ENCODE peak calls at places on chromosomes 5 and 9, in eight cellular contexts. L is mammary epithelial cell; Q is uterus; E is HCT116; M is activated T-cell treated with anti-CD3 and anti-CD28 coated beads for 48 hours; N is small intestine; X is stimulated activated CD8-positive, alpha-beta memory T cell treated with anti-CD3 and anti-CD28 coated beads, Interleukin-15, amount 100 ng/mL, for 4 hours; K is T1000. R is an unnamed sample.

GRCh38 chr5:64074533-64074932 is 91.1 kb upstream of the RNF180 start:
- DNase-seq in K (no peak), L (peak), E (no peak), Q (no peak), M (no peak), X (no peak), N (peak), R (no peak)

GRCh38 chr5:14204785-14205321 is 61.7 kb downstream of the TRIO start:
- DNase-seq in X (no peak), L (peak), M (no peak), N (peak), Q (peak), K (no peak), E (no peak), R (peak)

GRCh38 chr5:126970517-126971017 is 59.8 kb downstream of the MARCHF3 start:
- DNase-seq in K (no peak), L (no peak), Q (no peak), X (no peak), M (no peak), E (no peak), N (no peak), R (no peak)

GRCh38 chr5:24791326-24791725 is 146.5 kb upstream of the CDH10 start:
- DNase-seq in X (no peak), E (no peak), K (no peak), Q (no peak), L (no peak), N (no peak), M (no peak), R (no peak)

GRCh38 chr5:125595095-125595494 is 828.1 kb upstream of the GRAMD2B start:
- DNase-seq in N (no peak), X (no peak), E (no peak), L (no peak), Q (peak), M (no peak), K (no peak), R (peak)

GRCh38 chr5:42756630-42757601 is at the start of gene CCDC152:
- DNase-seq in N (no peak), Q (no peak), L (peak), X (peak), E (no peak), K (no peak), M (peak), R (peak)

GRCh38 chr5:139104577-139105271 is 93.4 kb downstream of the SIL1 start:
- DNase-seq in M (no peak), K (no peak), N (no peak), X (no peak), L (peak), E (no peak), Q (peak), R (peak)

GRCh38 chr5:135010502-135011354 is 23.3 kb downstream of the PITX1 start:
- DNase-seq in Q (no peak), M (no peak), X (no peak), E (no peak), L (no peak), K (no peak), N (no peak), R (no peak)

GRCh38 chr5:159242153-159242552 is 20.9 kb upstream of the UBLCP1 start:
- DNase-seq in M (no peak), X (no peak), Q (no peak), E (no peak), N (no peak), K (no peak), L (peak), R (no peak)

GRCh38 chr5:78896128-78896527 is 89.0 kb downstream of the ARSB start:
- DNase-seq in X (no peak), L (peak), K (no peak), M (no peak), Q (no peak), E (no peak), N (no peak), R (no peak)

GRCh38 chr9:72977670-72978069 is 24.8 kb upstream of the ALDH1A1 start:
- DNase-seq in K (peak), Q (no peak), L (peak), E (no peak), M (no peak), X (no peak), N (no peak), R (no peak)

GRCh38 chr9:16559418-16560188 is 310.9 kb downstream of the BNC2 start:
- DNase-seq in N (peak), Q (no peak), X (no peak), L (no peak), E (no peak), M (no peak), K (no peak), R (no peak)